ENCODE peak calls at places on chromosomes 4 and X, in six cellular contexts. H is IMR-90, Z is tibial nerve, L is GM10248, T is psoas muscle, O is GM12865. X is an unnamed sample.

GRCh38 chr4:139171878-139172691 is 4.9 kb downstream of the ELF2 start:
- DNase-seq in Z (no peak), T (no peak), H (peak), O (no peak), L (no peak), X (no peak)

GRCh38 chrX:65587616-65588526 is 53.3 kb upstream of the LAS1L start:
- DNase-seq in T (peak), H (peak), O (no peak), Z (peak), L (no peak), X (peak)

GRCh38 chr4:169410839-169411770 is 140.3 kb upstream of the SH3RF1 start:
- DNase-seq in L (peak), O (peak), H (peak), T (no peak), Z (peak), X (no peak)

GRCh38 chrX:10892605-10893225 is 218.4 kb upstream of the HCCS start:
- DNase-seq in T (no peak), L (no peak), H (peak), O (no peak), Z (no peak), X (no peak)

GRCh38 chr4:26806331-26806730 is 54.3 kb upstream of the STIM2 start:
- DNase-seq in O (no peak), T (no peak), H (peak), L (no peak), Z (no peak), X (no peak)

GRCh38 chr4:7621252-7621651 is 186.5 kb upstream of the PSAPL1 start:
- DNase-seq in Z (no peak), H (no peak), L (no peak), T (no peak), O (no peak), X (no peak)

GRCh38 chr4:138406881-138407280 is 164.7 kb upstream of the SLC7A11 start:
- DNase-seq in T (no peak), O (no peak), L (no peak), Z (no peak), H (peak), X (no peak)

GRCh38 chrX:101274198-101274597 is 16.9 kb downstream of the TAF7L start:
- DNase-seq in T (no peak), H (no peak), Z (no peak), O (no peak), L (no peak), X (no peak)

GRCh38 chr4:76028242-76028859 is 5.1 kb upstream of the CXCL10 start:
- DNase-seq in Z (no peak), H (peak), O (no peak), L (no peak), T (no peak), X (no peak)

GRCh38 chrX:72146527-72146926 is 14.8 kb upstream of the RTL5 start:
- DNase-seq in Z (no peak), L (no peak), H (no peak), O (no peak), T (no peak), X (no peak)

GRCh38 chr4:75054089-75054488 is 121.2 kb downstream of the PARM1 start:
- DNase-seq in T (no peak), L (no peak), H (no peak), Z (no peak), O (no peak), X (no peak)

GRCh38 chrX:6384391-6384790 is 150.5 kb downstream of the VCX3A start:
- DNase-seq in O (no peak), H (no peak), Z (no peak), L (no peak), T (no peak), X (no peak)

GRCh38 chrX:41095962-41096955 is 11.0 kb downstream of the USP9X start:
- DNase-seq in Z (no peak), T (no peak), O (no peak), L (no peak), H (no peak), X (no peak)

GRCh38 chr4:117660668-117661067 is 373.6 kb upstream of the NDST3 start:
- DNase-seq in Z (no peak), L (no peak), H (no peak), O (no peak), T (no peak), X (no peak)

GRCh38 chrX:69226459-69227158 is 61.4 kb upstream of the PJA1 start:
- DNase-seq in O (no peak), T (no peak), L (no peak), H (no peak), Z (no peak), X (no peak)

GRCh38 chr4:169263791-169264392 is 6.9 kb downstream of the SH3RF1 start:
- DNase-seq in T (no peak), Z (no peak), H (no peak), O (no peak), L (no peak), X (no peak)

GRCh38 chrX:16082470-16083085 is 40.8 kb upstream of the GRPR start:
- DNase-seq in Z (no peak), L (no peak), O (no peak), H (no peak), T (no peak), X (no peak)

GRCh38 chr4:138939960-138940359 is 75.6 kb upstream of the NOCT start:
- DNase-seq in H (no peak), O (no peak), L (no peak), T (no peak), Z (no peak), X (no peak)

GRCh38 chr4:76883147-76883546 is 14.8 kb downstream of the SOWAHB start:
- DNase-seq in Z (no peak), T (no peak), O (no peak), L (no peak), H (peak), X (no peak)

GRCh38 chr4:7421356-7422097 is 13.2 kb downstream of the PSAPL1 start:
- DNase-seq in O (no peak), T (peak), Z (no peak), L (no peak), H (no peak), X (no peak)

GRCh38 chr4:126247409-126247808 is 932.7 kb downstream of the FAT4 start:
- DNase-seq in T (no peak), Z (no peak), O (no peak), L (no peak), H (no peak), X (no peak)

GRCh38 chrX:119468930-119469635 is 839 bp downstream of the SLC25A5 start:
- DNase-seq in Z (peak), O (peak), L (peak), T (peak), H (peak), X (peak)

GRCh38 chr4:176587920-176588319 is 204.8 kb downstream of the VEGFC start:
- DNase-seq in T (no peak), Z (no peak), L (no peak), O (no peak), H (peak), X (no peak)

GRCh38 chr4:20354120-20354519 is 102.4 kb downstream of the SLIT2 start:
- DNase-seq in L (no peak), Z (no peak), H (no peak), T (no peak), O (no peak), X (no peak)

DNA sequence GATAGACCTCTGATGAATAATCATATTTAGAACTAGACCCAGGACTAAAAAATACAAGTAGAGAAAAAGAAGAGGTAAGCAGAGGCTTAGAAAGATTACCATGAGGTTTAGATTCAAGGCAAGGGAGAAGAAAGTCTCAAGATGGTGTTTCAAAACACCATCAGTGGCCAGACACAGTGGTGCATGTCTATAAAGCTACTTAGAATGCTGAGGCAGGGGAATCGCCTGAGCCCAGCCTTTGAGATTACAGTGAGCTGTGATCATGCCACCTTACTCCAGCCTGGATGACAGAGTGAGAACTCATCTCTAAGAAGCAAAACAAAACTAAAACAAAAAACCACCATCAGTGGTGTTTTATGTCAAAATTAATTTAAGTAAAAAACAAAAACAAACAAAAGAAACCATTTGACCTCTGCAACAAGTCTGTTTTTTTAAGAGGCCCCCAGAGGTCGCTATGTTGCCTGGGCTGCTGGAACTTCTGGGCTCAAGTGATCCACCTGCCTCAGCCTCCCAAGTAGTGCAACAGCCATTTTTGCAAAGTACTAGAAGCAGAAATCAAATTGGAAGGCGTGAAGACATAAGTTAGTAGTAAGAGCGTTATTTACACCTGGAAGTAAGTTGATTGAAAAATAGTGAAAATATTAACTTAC is 784.3 kb downstream of the ADGRL3 start:
- DNase-seq in O (no peak), L (no peak), H (no peak), T (no peak), Z (no peak), X (no peak)
- TF ChIP-seq CTCF in O (no peak), L (no peak), H (no peak), T (no peak), Z (no peak), X (no peak)

GRCh38 chrX:8868906-8869305 is 67.7 kb upstream of the FAM9A start:
- DNase-seq in T (no peak), O (no peak), L (no peak), Z (no peak), H (peak), X (no peak)
- TF ChIP-seq CTCF in T (no peak), O (no peak), L (no peak), Z (no peak), H (peak), X (no peak)

DNA sequence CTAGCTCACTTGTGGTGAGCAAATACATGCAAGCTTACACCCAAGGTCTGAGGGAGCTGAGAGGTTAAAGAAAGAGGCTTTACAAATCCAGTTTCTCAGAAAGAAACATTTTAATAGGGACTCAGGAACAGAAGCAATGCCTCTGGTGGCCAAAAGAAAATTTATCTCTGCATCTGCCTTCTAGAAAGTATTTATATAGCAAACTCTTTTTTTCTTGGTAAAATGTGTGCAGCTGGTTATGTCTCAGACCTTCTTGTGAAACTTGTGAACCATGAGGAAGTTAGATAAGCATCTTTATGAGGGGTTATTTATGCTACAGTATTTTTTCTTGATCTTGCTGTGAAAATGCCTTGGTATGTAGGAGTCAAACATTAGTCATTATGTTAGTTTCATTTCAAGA is 48.5 kb upstream of the CYSLTR1 start:
- DNase-seq in L (no peak), H (no peak), Z (no peak), T (no peak), O (no peak), X (no peak)
- TF ChIP-seq CTCF in L (no peak), H (no peak), Z (no peak), T (no peak), O (no peak), X (no peak)

DNA sequence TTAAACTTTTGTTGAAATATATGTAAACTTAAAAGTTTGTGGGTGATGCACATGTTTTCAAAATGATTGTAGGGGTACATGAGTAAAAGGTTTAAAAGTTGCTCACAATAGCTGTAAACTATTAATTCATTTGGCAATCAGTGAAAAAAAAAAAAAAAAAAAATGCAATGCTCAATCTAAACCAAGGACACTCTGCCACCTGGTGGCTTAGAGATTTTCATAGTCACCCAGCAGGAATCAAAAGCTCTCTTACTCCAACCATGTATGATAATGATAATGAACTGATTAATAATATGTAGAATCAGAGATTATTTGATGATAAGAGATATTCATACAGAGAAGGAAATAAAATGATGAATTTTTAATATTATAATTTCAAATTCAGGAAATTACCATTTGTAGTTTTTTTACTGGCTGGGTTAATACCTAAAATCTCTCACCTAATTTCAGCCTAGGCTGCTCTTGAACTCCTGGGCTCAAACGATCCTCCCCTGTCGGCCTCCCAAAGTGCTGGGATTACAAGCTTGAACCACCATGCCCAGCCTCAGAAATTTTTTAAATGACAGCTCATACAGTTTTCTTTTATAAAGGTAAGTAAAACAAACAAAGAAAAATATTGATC is 46.9 kb upstream of the SLC25A4 start:
- DNase-seq in O (peak), T (no peak), L (peak), Z (peak), H (peak), X (no peak)
- TF ChIP-seq CTCF in O (peak), T (peak), L (peak), Z (peak), H (peak), X (no peak)

GRCh38 chr4:121696641-121697461 is at the start of gene ANXA5:
- DNase-seq in Z (peak), T (peak), H (peak), L (peak), O (peak), X (peak)
- TF ChIP-seq CTCF in Z (peak), T (peak), H (peak), L (peak), O (peak), X (no peak)

DNA sequence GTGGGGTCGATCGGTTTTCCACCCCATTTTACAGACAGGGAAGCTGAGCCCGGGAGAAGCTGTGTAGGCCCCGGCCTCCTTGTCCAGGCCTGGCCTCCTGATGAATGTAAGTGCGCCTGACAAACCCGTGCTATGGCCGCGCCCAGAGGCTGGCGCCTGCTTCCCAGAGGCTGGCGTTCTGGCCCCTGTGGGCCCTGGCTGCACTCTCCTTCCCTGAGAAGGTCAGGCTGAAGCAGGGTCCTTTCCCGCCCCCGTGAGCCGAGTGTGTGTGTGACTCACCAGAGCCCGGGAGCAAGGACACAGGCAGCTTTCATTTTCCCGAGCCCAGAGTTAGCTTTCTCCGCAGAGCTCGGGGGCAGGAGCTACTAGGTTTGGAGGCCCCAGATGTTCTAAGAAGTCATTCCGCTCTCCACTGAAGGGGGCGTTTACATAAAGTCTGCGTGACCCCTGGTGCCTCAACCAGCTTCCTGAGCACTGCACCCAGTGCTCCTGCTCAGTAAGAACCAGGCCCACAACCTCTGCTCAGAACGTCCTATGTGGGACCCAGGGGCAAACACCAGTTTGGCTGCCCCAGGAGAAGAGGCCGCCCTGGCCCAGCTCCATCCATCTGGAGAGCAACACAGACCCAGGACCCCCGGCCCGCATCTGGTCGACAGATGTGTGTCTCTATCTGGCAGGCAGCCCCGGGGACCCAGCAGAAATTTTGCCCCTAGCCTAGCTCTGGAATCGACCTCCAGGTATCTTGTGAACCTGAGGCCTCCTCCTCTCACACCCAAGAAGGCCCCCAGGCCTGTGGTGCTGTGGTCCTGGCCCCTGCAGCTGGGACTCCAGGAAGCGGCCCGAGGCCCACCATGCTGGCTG is 13.6 kb downstream of the UVSSA start:
- DNase-seq in Z (peak), T (no peak), L (no peak), O (no peak), H (peak), X (no peak)
- TF ChIP-seq CTCF in Z (no peak), T (no peak), L (no peak), O (no peak), H (no peak), X (no peak)

DNA sequence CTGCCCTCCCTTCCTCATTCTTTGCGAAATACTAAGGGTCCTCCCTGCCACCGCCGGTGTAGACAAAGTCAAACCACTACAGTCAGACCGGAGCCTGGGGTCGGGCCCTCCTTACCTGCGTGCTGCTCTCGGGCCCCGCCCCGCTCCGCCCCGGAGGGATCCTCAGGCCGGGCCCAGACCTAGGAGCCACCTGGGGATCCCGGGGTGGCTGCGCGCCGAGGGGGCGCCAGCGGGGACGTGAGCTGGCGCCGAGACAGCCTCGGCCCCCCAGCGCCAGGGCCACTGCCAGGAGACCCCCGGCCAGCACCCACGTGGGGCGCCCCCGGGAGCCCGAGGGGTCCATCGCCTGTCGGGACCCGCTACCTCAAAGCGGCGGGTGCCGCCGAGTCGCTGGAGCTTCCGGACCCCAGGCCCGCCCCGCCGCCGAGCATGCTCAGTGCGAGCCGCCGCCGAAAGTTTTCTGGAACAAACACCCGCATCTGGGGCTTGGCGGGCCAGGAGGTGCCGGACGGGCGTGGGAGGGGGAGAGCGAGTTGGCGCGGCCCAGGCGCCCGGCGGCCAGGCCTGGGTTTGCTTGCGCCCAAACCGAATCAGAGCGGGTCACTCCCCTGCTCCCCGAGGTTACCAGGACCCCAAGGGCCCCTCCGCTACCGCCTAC is at the start of gene EVC2:
- DNase-seq in O (no peak), Z (peak), T (peak), H (peak), L (no peak), X (peak)
- TF ChIP-seq CTCF in O (no peak), Z (no peak), T (no peak), H (no peak), L (no peak), X (no peak)

GRCh38 chrX:129737921-129738320 is 858 bp upstream of the XPNPEP2 start:
- DNase-seq in L (no peak), H (peak), O (peak), T (no peak), Z (no peak), X (no peak)
- TF ChIP-seq CTCF in L (no peak), H (no peak), O (no peak), T (no peak), Z (no peak), X (no peak)

GRCh38 chr4:38783109-38783460 is 295 bp upstream of the TLR10 start:
- DNase-seq in T (no peak), L (no peak), O (no peak), Z (no peak), H (no peak), X (no peak)
- TF ChIP-seq CTCF in T (no peak), L (no peak), O (no peak), Z (no peak), H (no peak), X (no peak)